ENCODE peak calls at places on chromosomes 16 and 17, in five cellular contexts. One of them, this sample, is unnamed.

GRCh38 chr17:12463102-12463501 is 202.6 kb upstream of the MYOCD start:
- DNase-seq in epithelial cell of esophagus: no peak
- DNase-seq in tibial artery: no peak
- DNase-seq in adipocyte: peak
- DNase-seq in astrocyte of the spinal cord: peak
- DNase-seq in this sample: peak

GRCh38 chr16:84369938-84370627 is 1.7 kb downstream of the ATP2C2 start:
- DNase-seq in epithelial cell of esophagus: peak
- DNase-seq in tibial artery: no peak
- DNase-seq in adipocyte: no peak
- DNase-seq in astrocyte of the spinal cord: no peak
- DNase-seq in this sample: no peak

GRCh38 chr17:41625602-41626001 is 1.2 kb upstream of the KRT17 start:
- DNase-seq in epithelial cell of esophagus: peak
- DNase-seq in tibial artery: peak
- DNase-seq in adipocyte: no peak
- DNase-seq in astrocyte of the spinal cord: peak
- DNase-seq in this sample: no peak

GRCh38 chr16:12137344-12138094 is 161.0 kb downstream of the SNX29 start:
- DNase-seq in epithelial cell of esophagus: no peak
- DNase-seq in tibial artery: no peak
- DNase-seq in adipocyte: no peak
- DNase-seq in astrocyte of the spinal cord: no peak
- DNase-seq in this sample: no peak

GRCh38 chr17:2837147-2837561 is 40.9 kb downstream of the RAP1GAP2 start:
- DNase-seq in epithelial cell of esophagus: no peak
- DNase-seq in tibial artery: no peak
- DNase-seq in adipocyte: no peak
- DNase-seq in astrocyte of the spinal cord: no peak
- DNase-seq in this sample: no peak

GRCh38 chr16:71296584-71297133 is 7.5 kb upstream of the CMTR2 start:
- DNase-seq in epithelial cell of esophagus: peak
- DNase-seq in tibial artery: no peak
- DNase-seq in adipocyte: no peak
- DNase-seq in astrocyte of the spinal cord: no peak
- DNase-seq in this sample: no peak

GRCh38 chr16:67860589-67861398 is 12.1 kb upstream of the EDC4 start:
- DNase-seq in epithelial cell of esophagus: peak
- DNase-seq in tibial artery: no peak
- DNase-seq in adipocyte: peak
- DNase-seq in astrocyte of the spinal cord: no peak
- DNase-seq in this sample: no peak

GRCh38 chr16:68737730-68738590 is 868 bp downstream of the CDH1 start:
- DNase-seq in epithelial cell of esophagus: peak
- DNase-seq in tibial artery: no peak
- DNase-seq in adipocyte: no peak
- DNase-seq in astrocyte of the spinal cord: no peak
- DNase-seq in this sample: no peak

GRCh38 chr16:21608647-21609328 is 9.4 kb downstream of the METTL9 start:
- DNase-seq in epithelial cell of esophagus: no peak
- DNase-seq in tibial artery: no peak
- DNase-seq in adipocyte: peak
- DNase-seq in astrocyte of the spinal cord: peak
- DNase-seq in this sample: peak

GRCh38 chr16:1469693-1470201 is 5.1 kb downstream of the CLCN7 start:
- DNase-seq in epithelial cell of esophagus: no peak
- DNase-seq in tibial artery: no peak
- DNase-seq in adipocyte: no peak
- DNase-seq in astrocyte of the spinal cord: no peak
- DNase-seq in this sample: no peak

GRCh38 chr17:75361996-75362395 is 43.5 kb downstream of the GRB2 start:
- DNase-seq in epithelial cell of esophagus: no peak
- DNase-seq in tibial artery: no peak
- DNase-seq in adipocyte: no peak
- DNase-seq in astrocyte of the spinal cord: no peak
- DNase-seq in this sample: no peak

GRCh38 chr17:66711936-66712335 is 123.0 kb upstream of the CACNG5 start:
- DNase-seq in epithelial cell of esophagus: peak
- DNase-seq in tibial artery: no peak
- DNase-seq in adipocyte: no peak
- DNase-seq in astrocyte of the spinal cord: peak
- DNase-seq in this sample: no peak

GRCh38 chr17:3710951-3711383 is 12.7 kb upstream of the HASPIN start:
- DNase-seq in epithelial cell of esophagus: peak
- DNase-seq in tibial artery: no peak
- DNase-seq in adipocyte: peak
- DNase-seq in astrocyte of the spinal cord: peak
- DNase-seq in this sample: peak

GRCh38 chr17:80531400-80531799 is 13.2 kb upstream of the RPTOR start:
- DNase-seq in epithelial cell of esophagus: no peak
- DNase-seq in tibial artery: no peak
- DNase-seq in adipocyte: no peak
- DNase-seq in astrocyte of the spinal cord: no peak
- DNase-seq in this sample: no peak

GRCh38 chr16:6967796-6968195 is 364.8 kb upstream of the RBFOX1 start:
- DNase-seq in epithelial cell of esophagus: no peak
- DNase-seq in tibial artery: no peak
- DNase-seq in adipocyte: no peak
- DNase-seq in astrocyte of the spinal cord: no peak
- DNase-seq in this sample: no peak

GRCh38 chr16:81214745-81215166 is 23.7 kb upstream of the BCO1 start:
- DNase-seq in epithelial cell of esophagus: peak
- DNase-seq in tibial artery: no peak
- DNase-seq in adipocyte: peak
- DNase-seq in astrocyte of the spinal cord: no peak
- DNase-seq in this sample: peak

GRCh38 chr17:42484304-42484703 is 25.6 kb downstream of the ATP6V0A1 start:
- DNase-seq in epithelial cell of esophagus: no peak
- DNase-seq in tibial artery: no peak
- DNase-seq in adipocyte: no peak
- DNase-seq in astrocyte of the spinal cord: no peak
- DNase-seq in this sample: no peak

DNA sequence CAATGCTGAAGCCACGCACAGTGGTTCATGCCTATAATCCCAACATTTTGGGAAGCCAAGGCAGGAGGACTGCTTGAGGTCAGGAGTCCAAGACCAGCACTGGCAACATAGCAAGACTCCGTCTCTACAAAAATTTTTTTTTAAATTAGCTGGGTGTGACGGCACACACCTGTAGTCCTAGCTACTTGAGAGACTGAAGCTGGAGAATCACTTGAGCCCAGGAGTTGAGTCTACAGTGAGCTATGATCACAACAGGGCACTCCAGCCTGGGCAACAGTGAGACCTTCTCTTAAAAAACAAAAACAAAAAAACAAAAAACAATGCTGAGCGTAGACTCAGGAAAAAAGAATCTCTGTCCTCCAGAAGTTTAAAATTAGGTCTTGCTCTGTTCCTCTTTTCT is 6.1 kb downstream of the GNA13 start:
- DNase-seq in epithelial cell of esophagus: no peak
- DNase-seq in tibial artery: no peak
- DNase-seq in adipocyte: no peak
- DNase-seq in astrocyte of the spinal cord: no peak
- DNase-seq in this sample: no peak
- H3K4me3 ChIP-seq in epithelial cell of esophagus: no peak
- H3K4me3 ChIP-seq in tibial artery: no peak
- H3K4me3 ChIP-seq in adipocyte: no peak
- H3K4me3 ChIP-seq in astrocyte of the spinal cord: no peak
- H3K4me3 ChIP-seq in this sample: no peak

DNA sequence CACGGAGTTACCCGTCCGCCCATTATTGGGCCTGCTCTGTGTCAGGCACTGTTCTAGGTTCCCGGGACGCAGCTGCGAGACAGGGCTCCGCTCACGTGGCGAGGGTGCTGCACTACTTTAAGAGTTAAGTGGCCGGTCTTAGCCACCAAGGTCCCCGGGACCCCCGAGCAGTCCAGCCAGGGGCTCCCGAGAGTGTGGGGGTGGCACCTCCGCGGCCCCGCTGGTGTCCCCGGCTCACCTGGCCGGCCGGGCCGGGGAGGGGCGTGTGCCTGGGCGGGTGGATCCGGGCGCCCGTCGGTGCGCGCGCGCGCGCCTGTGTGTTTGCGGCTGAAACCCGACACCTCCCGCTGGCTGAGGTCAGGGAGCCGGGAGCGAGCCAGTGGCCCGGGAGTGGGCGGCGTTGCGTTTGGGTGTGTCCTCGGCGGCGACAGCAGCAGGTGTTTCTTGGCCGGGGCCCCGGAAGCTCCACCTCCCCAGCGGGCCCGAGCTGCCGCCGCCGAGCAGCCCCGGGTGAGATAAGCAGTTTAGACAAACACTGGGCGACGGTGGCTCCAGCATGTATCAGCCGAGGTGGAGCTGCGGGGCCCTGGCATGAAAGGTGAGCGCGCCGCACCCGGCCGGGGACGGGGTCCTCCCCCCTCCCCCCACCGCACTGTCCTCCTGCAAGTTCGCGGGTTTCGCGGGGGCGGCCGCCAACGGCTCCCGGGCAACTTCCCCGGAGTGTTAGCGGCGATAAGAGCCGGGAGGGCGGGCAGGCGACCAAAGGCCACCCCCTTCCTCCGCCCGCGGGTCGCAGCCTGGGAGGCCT is at the start of gene GSE1:
- DNase-seq in epithelial cell of esophagus: peak
- DNase-seq in tibial artery: peak
- DNase-seq in adipocyte: peak
- DNase-seq in astrocyte of the spinal cord: peak
- DNase-seq in this sample: peak
- H3K4me3 ChIP-seq in epithelial cell of esophagus: peak
- H3K4me3 ChIP-seq in tibial artery: peak
- H3K4me3 ChIP-seq in adipocyte: peak
- H3K4me3 ChIP-seq in astrocyte of the spinal cord: peak
- H3K4me3 ChIP-seq in this sample: peak

GRCh38 chr17:7042507-7043194 is 1.2 kb downstream of the SLC16A11 start:
- DNase-seq in epithelial cell of esophagus: no peak
- DNase-seq in tibial artery: no peak
- DNase-seq in adipocyte: no peak
- DNase-seq in astrocyte of the spinal cord: no peak
- DNase-seq in this sample: no peak
- H3K4me3 ChIP-seq in epithelial cell of esophagus: peak
- H3K4me3 ChIP-seq in tibial artery: peak
- H3K4me3 ChIP-seq in adipocyte: peak
- H3K4me3 ChIP-seq in astrocyte of the spinal cord: no peak
- H3K4me3 ChIP-seq in this sample: peak

GRCh38 chr17:78057113-78057740 is 71.3 kb downstream of the TMC6 start:
- DNase-seq in epithelial cell of esophagus: no peak
- DNase-seq in tibial artery: no peak
- DNase-seq in adipocyte: no peak
- DNase-seq in astrocyte of the spinal cord: no peak
- DNase-seq in this sample: no peak
- H3K4me3 ChIP-seq in epithelial cell of esophagus: no peak
- H3K4me3 ChIP-seq in tibial artery: no peak
- H3K4me3 ChIP-seq in adipocyte: no peak
- H3K4me3 ChIP-seq in astrocyte of the spinal cord: no peak
- H3K4me3 ChIP-seq in this sample: no peak

GRCh38 chr16:19090916-19091315 is 22.8 kb upstream of the ITPRIPL2 start:
- DNase-seq in epithelial cell of esophagus: no peak
- DNase-seq in tibial artery: peak
- DNase-seq in adipocyte: no peak
- DNase-seq in astrocyte of the spinal cord: no peak
- DNase-seq in this sample: no peak

GRCh38 chr16:19094542-19095365 is 19.0 kb upstream of the ITPRIPL2 start:
- DNase-seq in epithelial cell of esophagus: no peak
- DNase-seq in tibial artery: peak
- DNase-seq in adipocyte: no peak
- DNase-seq in astrocyte of the spinal cord: no peak
- DNase-seq in this sample: no peak

GRCh38 chr16:19095699-19096098 is 18.1 kb upstream of the ITPRIPL2 start:
- DNase-seq in epithelial cell of esophagus: peak
- DNase-seq in tibial artery: peak
- DNase-seq in adipocyte: no peak
- DNase-seq in astrocyte of the spinal cord: peak
- DNase-seq in this sample: no peak

GRCh38 chr16:19092653-19093410 is 20.9 kb upstream of the ITPRIPL2 start:
- DNase-seq in epithelial cell of esophagus: no peak
- DNase-seq in tibial artery: peak
- DNase-seq in adipocyte: no peak
- DNase-seq in astrocyte of the spinal cord: no peak
- DNase-seq in this sample: no peak

GRCh38 chr16:19093631-19094541 is 19.9 kb upstream of the ITPRIPL2 start:
- DNase-seq in epithelial cell of esophagus: no peak
- DNase-seq in tibial artery: peak
- DNase-seq in adipocyte: no peak
- DNase-seq in astrocyte of the spinal cord: no peak
- DNase-seq in this sample: no peak
- H3K4me3 ChIP-seq in epithelial cell of esophagus: no peak
- H3K4me3 ChIP-seq in tibial artery: no peak
- H3K4me3 ChIP-seq in adipocyte: no peak
- H3K4me3 ChIP-seq in astrocyte of the spinal cord: no peak
- H3K4me3 ChIP-seq in this sample: no peak

This sample was measured in fibroblast of pulmonary artery.